ENCODE peak calls at places on chromosomes 11 and 22, in seven cellular contexts. Q is skeletal muscle cell; M is WTC11; G is neural progenitor cell; F is activated naive CD4-positive, alpha-beta T cell treated with anti-CD3 and anti-CD28 coated beads, Interleukin-2, amount 50 U/mL, for 16 hours; A is uterus; J is NCI-H1092 treated with DMSO at 0.1 percent for 48 hours. T is an unnamed sample.
A peak's percentile ranks its signal among the peaks of the same experiment; 100 is the strongest.

GRCh38 chr11:56910785-56911184 is 77.9 kb upstream of the OR5AK2 start:
- DNase-seq in Q (no peak), M (no peak), G (no peak), F (no peak), A (no peak), J (no peak), T (no peak)

GRCh38 chr22:37623075-37624016 is 14.7 kb downstream of the GGA1 start:
- DNase-seq in Q (no peak), M (peak; percentile 88), G (peak; percentile 86), F (peak; percentile 76), A (peak; percentile 70), J (peak; percentile 49), T (peak; percentile 66)

GRCh38 chr11:808427-809286 is 1.1 kb upstream of the RPLP2 start:
- DNase-seq in Q (no peak), M (no peak), G (no peak), F (no peak), A (no peak), J (no peak), T (peak; percentile 47)

GRCh38 chr11:102390667-102391449 is 43.8 kb downstream of the BIRC2 start:
- DNase-seq in Q (peak; percentile 20), M (peak; percentile 77), G (peak; percentile 79), F (peak; percentile 44), A (peak; percentile 38), J (peak; percentile 69), T (peak; percentile 79)

GRCh38 chr11:123707606-123708205 is 33.8 kb downstream of the ZNF202 start:
- DNase-seq in Q (peak; percentile 39), M (peak; percentile 71), G (peak; percentile 79), F (peak; percentile 61), A (peak; percentile 31), J (peak; percentile 75), T (peak; percentile 79)

GRCh38 chr22:24427500-24428164 is at the start of gene ADORA2A:
- DNase-seq in Q (no peak), M (no peak), G (no peak), F (peak; percentile 86), A (no peak), J (no peak), T (no peak)

GRCh38 chr11:66082936-66083698 is 13.0 kb downstream of the PACS1 start:
- DNase-seq in Q (no peak), M (no peak), G (no peak), F (no peak), A (no peak), J (peak; percentile 75), T (peak; percentile 97)

GRCh38 chr11:61919841-61920631 is 2.7 kb upstream of the RAB3IL1 start:
- DNase-seq in Q (no peak), M (no peak), G (no peak), F (no peak), A (no peak), J (no peak), T (peak; percentile 73)

GRCh38 chr11:117191680-117192400 is 7.3 kb upstream of the TAGLN start:
- DNase-seq in Q (no peak), M (no peak), G (no peak), F (no peak), A (peak; percentile 13), J (no peak), T (no peak)

GRCh38 chr11:49995559-49995958 is 13.2 kb upstream of the OR4C12 start:
- DNase-seq in Q (peak; percentile 10), M (peak; percentile 32), G (peak; percentile 45), F (no peak), A (no peak), J (peak; percentile 38), T (peak; percentile 76)

GRCh38 chr11:63683133-63683991 is 2.1 kb downstream of the RTN3 start:
- DNase-seq in Q (no peak), M (no peak), G (no peak), F (no peak), A (no peak), J (no peak), T (peak; percentile 31)

GRCh38 chr22:17171313-17172171 is 12.5 kb upstream of the HDHD5 start:
- DNase-seq in Q (peak; percentile 27), M (peak; percentile 95), G (peak; percentile 95), F (peak; percentile 78), A (peak; percentile 84), J (peak; percentile 83), T (peak; percentile 96)

GRCh38 chr11:64868904-64869570 is 9.4 kb downstream of the EHD1 start:
- DNase-seq in Q (no peak), M (no peak), G (no peak), F (no peak), A (peak; percentile 67), J (no peak), T (no peak)